ENCODE peak calls at places on chromosomes 5 and 9, in four cellular contexts. One of them, this sample, is unnamed.

GRCh38 chr5:178314961-178315820 is 82.6 kb upstream of the PHYKPL start:
- DNase-seq in fibroblast of the aortic adventitia: no peak
- DNase-seq in heart left ventricle: no peak
- DNase-seq in cardiac muscle cell: no peak
- DNase-seq in this sample: no peak

GRCh38 chr9:27528278-27528885 is 1.2 kb downstream of the MOB3B start:
- DNase-seq in fibroblast of the aortic adventitia: peak; percentile 40
- DNase-seq in heart left ventricle: peak; percentile 71
- DNase-seq in cardiac muscle cell: peak; percentile 74
- DNase-seq in this sample: peak; percentile 52

GRCh38 chr5:41686767-41687166 is 176.4 kb upstream of the PLCXD3 start:
- DNase-seq in fibroblast of the aortic adventitia: no peak
- DNase-seq in heart left ventricle: no peak
- DNase-seq in cardiac muscle cell: no peak
- DNase-seq in this sample: no peak

GRCh38 chr9:91426123-91426745 is 2.6 kb upstream of the NFIL3 start:
- DNase-seq in fibroblast of the aortic adventitia: peak; percentile 63
- DNase-seq in heart left ventricle: no peak
- DNase-seq in cardiac muscle cell: peak; percentile 54
- DNase-seq in this sample: peak; percentile 59

GRCh38 chr9:132193227-132194110 is 31.6 kb downstream of the NTNG2 start:
- DNase-seq in fibroblast of the aortic adventitia: no peak
- DNase-seq in heart left ventricle: no peak
- DNase-seq in cardiac muscle cell: no peak
- DNase-seq in this sample: no peak

GRCh38 chr5:154652746-154653417 is 102.3 kb upstream of the LARP1 start:
- DNase-seq in fibroblast of the aortic adventitia: peak; percentile 9
- DNase-seq in heart left ventricle: no peak
- DNase-seq in cardiac muscle cell: peak; percentile 23
- DNase-seq in this sample: no peak

GRCh38 chr9:32866292-32866691 is 83.0 kb downstream of the TMEM215 start:
- DNase-seq in fibroblast of the aortic adventitia: no peak
- DNase-seq in heart left ventricle: no peak
- DNase-seq in cardiac muscle cell: no peak
- DNase-seq in this sample: no peak

GRCh38 chr9:33248606-33249005 is 8.6 kb downstream of the SPINK4 start:
- DNase-seq in fibroblast of the aortic adventitia: no peak
- DNase-seq in heart left ventricle: no peak
- DNase-seq in cardiac muscle cell: no peak
- DNase-seq in this sample: no peak

GRCh38 chr5:161311141-161311708 is 235.3 kb downstream of the GABRB2 start:
- DNase-seq in fibroblast of the aortic adventitia: no peak
- DNase-seq in heart left ventricle: no peak
- DNase-seq in cardiac muscle cell: no peak
- DNase-seq in this sample: peak; percentile 86

GRCh38 chr9:82600536-82601271 is 462.2 kb downstream of the RASEF start:
- DNase-seq in fibroblast of the aortic adventitia: no peak
- DNase-seq in heart left ventricle: no peak
- DNase-seq in cardiac muscle cell: no peak
- DNase-seq in this sample: no peak

GRCh38 chr9:93061260-93061751 is 2.8 kb downstream of the SUSD3 start:
- DNase-seq in fibroblast of the aortic adventitia: no peak
- DNase-seq in heart left ventricle: no peak
- DNase-seq in cardiac muscle cell: peak; percentile 70
- DNase-seq in this sample: no peak

GRCh38 chr9:93062364-93062763 is 3.9 kb downstream of the SUSD3 start:
- DNase-seq in fibroblast of the aortic adventitia: no peak
- DNase-seq in heart left ventricle: no peak
- DNase-seq in cardiac muscle cell: no peak
- DNase-seq in this sample: peak; percentile 37

GRCh38 chr9:93060746-93061259 is 2.3 kb downstream of the SUSD3 start:
- DNase-seq in fibroblast of the aortic adventitia: peak; percentile 33
- DNase-seq in heart left ventricle: no peak
- DNase-seq in cardiac muscle cell: peak; percentile 81
- DNase-seq in this sample: peak; percentile 61

GRCh38 chr9:93059960-93060591 is 1.6 kb downstream of the SUSD3 start:
- DNase-seq in fibroblast of the aortic adventitia: no peak
- DNase-seq in heart left ventricle: no peak
- DNase-seq in cardiac muscle cell: no peak
- DNase-seq in this sample: no peak

GRCh38 chr9:93061791-93062299 is 3.3 kb downstream of the SUSD3 start:
- DNase-seq in fibroblast of the aortic adventitia: no peak
- DNase-seq in heart left ventricle: no peak
- DNase-seq in cardiac muscle cell: no peak
- DNase-seq in this sample: peak; percentile 85
- TF ChIP-seq CTCF in fibroblast of the aortic adventitia: no peak
- TF ChIP-seq CTCF in heart left ventricle: no peak
- TF ChIP-seq CTCF in cardiac muscle cell: no peak
- TF ChIP-seq CTCF in this sample: peak; percentile 4

GRCh38 chr5:53260446-53260845 is 150.9 kb upstream of the MOCS2 start:
- DNase-seq in fibroblast of the aortic adventitia: no peak
- DNase-seq in heart left ventricle: no peak
- DNase-seq in cardiac muscle cell: no peak
- DNase-seq in this sample: no peak
- H3K4me3 ChIP-seq in fibroblast of the aortic adventitia: no peak overlapping the region
- H3K4me3 ChIP-seq in heart left ventricle: no peak overlapping the region
- H3K4me3 ChIP-seq in cardiac muscle cell: no peak overlapping the region
- H3K4me3 ChIP-seq in this sample: no peak overlapping the region

GRCh38 chr9:10274156-10274555 is 338.6 kb downstream of the PTPRD start:
- DNase-seq in fibroblast of the aortic adventitia: no peak
- DNase-seq in heart left ventricle: no peak
- DNase-seq in cardiac muscle cell: no peak
- DNase-seq in this sample: no peak

GRCh38 chr9:10272830-10273229 is 340.0 kb downstream of the PTPRD start:
- DNase-seq in fibroblast of the aortic adventitia: no peak
- DNase-seq in heart left ventricle: no peak
- DNase-seq in cardiac muscle cell: no peak
- DNase-seq in this sample: no peak

DNA sequence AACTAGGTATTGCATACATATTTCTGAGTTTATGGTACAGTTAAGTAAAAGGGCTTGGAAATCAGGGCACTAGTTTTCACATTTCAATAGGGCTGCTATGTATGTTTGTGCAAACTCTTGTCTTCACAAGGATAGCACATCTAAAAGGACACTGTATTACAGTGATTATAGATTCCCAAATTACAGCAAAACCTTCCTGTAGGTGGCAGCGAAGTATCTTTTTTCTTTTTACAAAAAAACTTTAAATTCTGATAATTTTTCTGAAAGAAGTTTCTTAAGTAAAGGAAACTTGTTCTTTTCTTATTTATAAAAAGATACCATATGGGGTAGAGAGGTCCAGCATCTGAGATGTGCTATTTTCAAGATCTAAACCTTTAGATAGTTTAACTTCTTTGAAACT is 337.8 kb downstream of the PTPRD start:
- DNase-seq in fibroblast of the aortic adventitia: peak; percentile 2
- DNase-seq in heart left ventricle: no peak
- DNase-seq in cardiac muscle cell: no peak
- DNase-seq in this sample: no peak
- TF ChIP-seq CTCF in fibroblast of the aortic adventitia: no peak
- TF ChIP-seq CTCF in heart left ventricle: no peak
- TF ChIP-seq CTCF in cardiac muscle cell: no peak
- TF ChIP-seq CTCF in this sample: no peak

GRCh38 chr5:139654464-139654863 is 6.3 kb downstream of the CXXC5 start:
- DNase-seq in fibroblast of the aortic adventitia: no peak
- DNase-seq in heart left ventricle: no peak
- DNase-seq in cardiac muscle cell: no peak
- DNase-seq in this sample: peak; percentile 37

GRCh38 chr5:139651863-139652787 is 4.0 kb downstream of the CXXC5 start:
- DNase-seq in fibroblast of the aortic adventitia: peak; percentile 76
- DNase-seq in heart left ventricle: peak; percentile 80
- DNase-seq in cardiac muscle cell: peak; percentile 66
- DNase-seq in this sample: peak; percentile 93

GRCh38 chr5:139653616-139654015 is 5.5 kb downstream of the CXXC5 start:
- DNase-seq in fibroblast of the aortic adventitia: no peak
- DNase-seq in heart left ventricle: no peak
- DNase-seq in cardiac muscle cell: no peak
- DNase-seq in this sample: peak; percentile 47

GRCh38 chr5:139651502-139651862 is 3.3 kb downstream of the CXXC5 start:
- DNase-seq in fibroblast of the aortic adventitia: no peak
- DNase-seq in heart left ventricle: no peak
- DNase-seq in cardiac muscle cell: no peak
- DNase-seq in this sample: peak; percentile 36

DNA sequence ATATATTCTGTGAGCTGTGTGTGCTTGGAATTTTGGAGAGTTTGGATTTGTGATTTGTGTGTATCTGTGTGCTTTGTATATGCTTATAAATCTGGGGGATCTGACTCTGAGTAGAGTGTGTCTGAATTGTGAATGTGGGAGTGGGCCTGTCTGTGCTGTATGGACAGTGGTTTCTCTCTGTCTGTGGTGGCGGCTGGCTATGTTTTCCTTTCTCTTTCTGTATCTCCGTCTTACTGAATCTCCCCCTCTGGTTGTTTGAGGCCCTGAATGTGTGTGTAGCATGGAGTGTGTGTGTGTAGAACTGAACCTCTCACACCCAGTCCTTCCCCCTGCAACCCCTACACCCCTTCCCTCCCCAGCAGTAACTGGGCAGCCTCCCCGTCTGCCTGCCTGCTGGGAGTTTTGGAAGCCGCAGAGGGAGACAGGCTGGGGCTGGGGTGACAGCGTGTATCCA is 4.7 kb downstream of the CXXC5 start:
- DNase-seq in fibroblast of the aortic adventitia: no peak
- DNase-seq in heart left ventricle: no peak
- DNase-seq in cardiac muscle cell: no peak
- DNase-seq in this sample: peak; percentile 85
- H3K4me3 ChIP-seq in fibroblast of the aortic adventitia: peak overlapping the region; percentile 52
- H3K4me3 ChIP-seq in heart left ventricle: peak overlapping the region; percentile 6
- H3K4me3 ChIP-seq in cardiac muscle cell: no peak overlapping the region
- H3K4me3 ChIP-seq in this sample: peak overlapping the region; percentile 84

DNA sequence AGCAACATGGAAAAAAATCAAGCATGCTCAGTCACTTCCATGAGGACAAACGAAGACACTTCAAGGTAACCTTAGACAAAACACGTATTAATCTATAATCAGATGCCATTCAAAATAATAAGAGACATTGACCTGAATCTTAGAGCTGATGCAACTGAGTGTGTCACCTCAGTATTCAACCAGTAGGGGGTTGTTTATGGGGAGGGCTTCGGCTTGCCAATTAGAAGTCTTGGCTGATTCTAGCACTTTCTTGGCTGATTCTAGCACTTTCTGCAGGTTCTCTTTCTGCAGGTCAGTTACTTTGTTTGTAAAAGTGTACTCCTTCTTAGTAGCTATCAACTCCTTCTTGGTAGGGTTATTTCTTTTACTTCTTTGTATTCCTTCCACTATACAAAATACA is 317.6 kb downstream of the ENC1 start:
- DNase-seq in fibroblast of the aortic adventitia: no peak
- DNase-seq in heart left ventricle: no peak
- DNase-seq in cardiac muscle cell: no peak
- DNase-seq in this sample: no peak
- TF ChIP-seq CTCF in fibroblast of the aortic adventitia: no peak
- TF ChIP-seq CTCF in heart left ventricle: no peak
- TF ChIP-seq CTCF in cardiac muscle cell: no peak
- TF ChIP-seq CTCF in this sample: peak; percentile 3